ENCODE peak calls at places on chromosomes 1 and 21, in eight cellular contexts. O, M, E, Q, Z, I, K and R are unnamed samples.
A peak's percentile ranks its signal among the peaks of the same experiment; 100 is the strongest.

GRCh38 chr1:215056584-215056983 is 26.0 kb upstream of the KCNK2 start:
- DNase-seq in O (no peak), E (no peak), Q (no peak), K (no peak), Z (no peak), I (no peak), M (no peak), R (no peak)

GRCh38 chr1:155961937-155962336 is 16.4 kb downstream of the ARHGEF2 start:
- DNase-seq in Z (no peak), M (no peak), O (no peak), K (no peak), E (peak; percentile 67), I (no peak), Q (no peak), R (no peak)

GRCh38 chr21:46500224-46500861 is 41.7 kb downstream of the DIP2A start:
- DNase-seq in I (no peak), K (no peak), Q (no peak), M (no peak), Z (no peak), E (no peak), O (no peak), R (no peak)

GRCh38 chr1:53526451-53527101 is 67.4 kb downstream of the DMRTB1 start:
- DNase-seq in O (peak; percentile 34), E (no peak), I (no peak), K (no peak), Q (no peak), Z (no peak), M (no peak), R (no peak)

GRCh38 chr1:214943054-214943453 is 139.5 kb upstream of the KCNK2 start:
- DNase-seq in O (no peak), K (no peak), M (no peak), I (no peak), Q (no peak), Z (no peak), E (no peak), R (no peak)

GRCh38 chr1:27066313-27066630 is 53.6 kb upstream of the TENT5B start:
- DNase-seq in E (no peak), Q (no peak), O (no peak), Z (no peak), M (no peak), I (no peak), K (no peak), R (no peak)

GRCh38 chr1:75257424-75257823 is 123.2 kb downstream of the LHX8 start:
- DNase-seq in Q (no peak), O (no peak), Z (peak; percentile 37), K (no peak), I (no peak), E (no peak), M (no peak), R (no peak)

GRCh38 chr21:21688877-21689276 is 690.7 kb downstream of the NCAM2 start:
- DNase-seq in M (no peak), K (no peak), O (no peak), Z (peak; percentile 1), I (no peak), Q (no peak), E (no peak), R (no peak)

GRCh38 chr1:19664453-19665043 is at the start of gene HTR6:
- DNase-seq in Q (no peak), O (no peak), K (no peak), M (peak; percentile 52), I (no peak), Z (no peak), E (no peak), R (no peak)

GRCh38 chr1:113452921-113453770 is 62.8 kb downstream of the MAGI3 start:
- DNase-seq in Q (no peak), E (no peak), O (peak; percentile 20), I (no peak), Z (no peak), K (no peak), M (no peak), R (no peak)

GRCh38 chr1:17569200-17570139 is 30.0 kb downstream of the ARHGEF10L start:
- DNase-seq in Z (no peak), M (no peak), Q (no peak), K (no peak), I (no peak), E (peak; percentile 67), O (peak; percentile 64), R (no peak)

GRCh38 chr1:187010571-187011309 is 182.0 kb downstream of the PLA2G4A start:
- DNase-seq in K (no peak), Z (no peak), M (no peak), O (no peak), I (no peak), Q (no peak), E (no peak), R (no peak)

GRCh38 chr1:59008599-59009347 is 224.9 kb upstream of the JUN start:
- DNase-seq in M (no peak), E (no peak), K (no peak), I (no peak), Q (no peak), O (no peak), Z (no peak), R (no peak)

GRCh38 chr1:155003227-155003765 is 694 bp downstream of the ZBTB7B start:
- DNase-seq in Z (no peak), O (peak; percentile 57), I (no peak), M (no peak), E (no peak), Q (no peak), K (no peak), R (no peak)

GRCh38 chr1:164725401-164725800 is 166.4 kb downstream of the PBX1 start:
- DNase-seq in Z (no peak), M (no peak), K (no peak), E (no peak), O (no peak), Q (no peak), I (no peak), R (no peak)

GRCh38 chr1:165666152-165666551 is 32.2 kb downstream of the ALDH9A1 start:
- DNase-seq in O (no peak), Z (no peak), E (no peak), M (no peak), I (no peak), Q (no peak), K (no peak), R (no peak)

GRCh38 chr1:41371630-41372599 is 10.7 kb downstream of the FOXO6 start:
- DNase-seq in K (no peak), Z (peak; percentile 87), E (no peak), I (no peak), Q (no peak), O (no peak), M (peak; percentile 100), R (no peak)

GRCh38 chr1:153790282-153790995 is 15.2 kb downstream of the SLC27A3 start:
- DNase-seq in Q (no peak), M (peak; percentile 42), O (peak; percentile 42), K (no peak), E (peak; percentile 74), I (no peak), Z (no peak), R (no peak)

GRCh38 chr1:183027791-183028190 is 4.6 kb downstream of the LAMC1 start:
- DNase-seq in E (no peak), I (no peak), M (no peak), Q (no peak), K (no peak), O (no peak), Z (no peak), R (no peak)

GRCh38 chr1:112026018-112026417 is 36.5 kb upstream of the KCND3 start:
- DNase-seq in E (no peak), O (no peak), Z (no peak), M (no peak), Q (no peak), I (no peak), K (no peak), R (no peak)

GRCh38 chr1:60866884-60867648 is 215.3 kb upstream of the NFIA start:
- DNase-seq in Q (no peak), Z (no peak), O (no peak), M (no peak), K (no peak), E (no peak), I (no peak), R (no peak)

GRCh38 chr21:45386336-45386727 is 18.6 kb upstream of the COL18A1 start:
- DNase-seq in Q (no peak), K (no peak), M (no peak), Z (no peak), O (peak; percentile 23), I (no peak), E (peak; percentile 7), R (no peak)

GRCh38 chr1:181222972-181223371 is 134.5 kb downstream of the IER5 start:
- DNase-seq in Z (no peak), M (no peak), I (no peak), E (no peak), O (no peak), Q (no peak), K (no peak), R (no peak)

GRCh38 chr21:25710550-25710949 is 24.2 kb downstream of the ATP5PF start:
- DNase-seq in K (no peak), E (no peak), O (no peak), I (no peak), Z (no peak), M (no peak), Q (no peak), R (no peak)

GRCh38 chr21:15986277-15986676 is 256.5 kb downstream of the USP25 start:
- DNase-seq in K (no peak), M (no peak), Z (no peak), Q (no peak), I (no peak), E (no peak), O (no peak), R (no peak)

GRCh38 chr21:38787461-38788274 is 18.1 kb upstream of the ETS2 start:
- DNase-seq in M (peak; percentile 44), O (peak; percentile 83), Z (no peak), Q (no peak), I (no peak), E (no peak), K (no peak), R (no peak)

GRCh38 chr1:231558711-231559205 is 30.3 kb downstream of the TSNAX start:
- DNase-seq in M (no peak), O (no peak), E (no peak), I (no peak), Z (no peak), K (no peak), Q (no peak), R (no peak)

GRCh38 chr1:226874579-226875425 is 4.4 kb downstream of the PSEN2 start:
- DNase-seq in I (no peak), O (no peak), K (no peak), E (no peak), Q (no peak), M (no peak), Z (no peak), R (no peak)

GRCh38 chr1:231665046-231665445 is 38.5 kb downstream of the DISC1 start:
- DNase-seq in E (no peak), Q (no peak), I (no peak), O (no peak), Z (no peak), M (peak; percentile 7), K (no peak), R (no peak)

GRCh38 chr1:8133657-8134430 is 107.7 kb upstream of the ERRFI1 start:
- DNase-seq in I (no peak), K (no peak), M (no peak), Q (no peak), E (no peak), O (peak; percentile 44), Z (no peak), R (no peak)

GRCh38 chr1:36731226-36732037 is 248.7 kb upstream of the CSF3R start:
- DNase-seq in M (peak; percentile 93), O (no peak), Z (no peak), E (no peak), K (no peak), I (no peak), Q (no peak), R (no peak)